ENCODE peak calls at places on chromosomes 6 and 20, in eight cellular contexts. Q is T1000; D is stimulated activated CD8-positive, alpha-beta memory T cell treated with anti-CD3 and anti-CD28 coated beads, Interleukin-15, amount 100 ng/mL, for 1 hour; G is dorsolateral prefrontal cortex; R is GM03348; W is lung microvascular endothelial cell; B is naive thymus-derived CD8-positive, alpha-beta T cell; X is tibial nerve. S is an unnamed sample.
A peak's percentile ranks its signal among the peaks of the same experiment; 100 is the strongest.

GRCh38 chr6:10837692-10837996 is 695 bp downstream of the MAK start:
- DNase-seq in Q (peak; percentile 22), D (no peak), G (no peak), R (peak; percentile 36), W (peak; percentile 12), B (peak; percentile 43), X (no peak), S (peak; percentile 13)

GRCh38 chr20:40689100-40689942 is at the start of gene MAFB:
- DNase-seq in Q (peak; percentile 97), D (no peak), G (peak; percentile 97), R (peak; percentile 98), W (peak; percentile 98), B (peak; percentile 4), X (peak; percentile 91), S (peak; percentile 54)

GRCh38 chr6:31690231-31691077 is 9.6 kb upstream of the LY6G5C start:
- DNase-seq in Q (no peak), D (no peak), G (no peak), R (no peak), W (no peak), B (no peak), X (no peak), S (no peak)

GRCh38 chr6:13075491-13075845 is 252.9 kb downstream of the TBC1D7 start:
- DNase-seq in Q (no peak), D (no peak), G (no peak), R (no peak), W (no peak), B (no peak), X (no peak), S (no peak)

GRCh38 chr6:167757291-167757690 is 69.4 kb upstream of the AFDN start:
- DNase-seq in Q (no peak), D (no peak), G (no peak), R (no peak), W (no peak), B (no peak), X (no peak), S (no peak)

GRCh38 chr20:36824142-36824940 is 50.8 kb upstream of the DSN1 start:
- DNase-seq in Q (no peak), D (no peak), G (no peak), R (no peak), W (no peak), B (no peak), X (no peak), S (peak; percentile 39)

GRCh38 chr6:14784596-14785360 is 461.1 kb upstream of the JARID2 start:
- DNase-seq in Q (no peak), D (no peak), G (no peak), R (no peak), W (no peak), B (peak; percentile 11), X (no peak), S (no peak)

GRCh38 chr20:18832801-18833200 is 19.2 kb downstream of the SCP2D1 start:
- DNase-seq in Q (no peak), D (no peak), G (no peak), R (no peak), W (no peak), B (no peak), X (no peak), S (no peak)

GRCh38 chr6:146433881-146434741 is 109.5 kb upstream of the RAB32 start:
- DNase-seq in Q (no peak), D (no peak), G (peak; percentile 61), R (peak; percentile 42), W (peak; percentile 8), B (no peak), X (no peak), S (no peak)

S was measured in ACHN.